ENCODE peak calls at places on chromosomes 5 and 9, in four cellular contexts. T is stimulated activated effector memory CD8-positive, alpha-beta T cell treated with anti-CD3 and anti-CD28 coated beads, Interleukin-12 subunit alpha, Interleukin-12 subunit beta, amount 100 ng/mL, for 72 hours; V is stimulated activated CD4-positive, alpha-beta T cell treated with anti-CD3 and anti-CD28 coated beads, Interleukin-15, amount 100 ng/mL, for 24 hours; Y is HT1080. J is an unnamed sample.

GRCh38 chr5:61245486-61245885 is 83.2 kb upstream of the SMIM15 start:
- DNase-seq in T (no peak), V (no peak), Y (no peak), J (no peak)

GRCh38 chr5:151699071-151699901 is 12.6 kb upstream of the SPARC start:
- DNase-seq in T (no peak), V (no peak), Y (peak; percentile 99), J (no peak)

GRCh38 chr5:119269061-119269579 is 86.7 kb upstream of the TNFAIP8 start:
- DNase-seq in T (peak; percentile 74), V (peak; percentile 52), Y (peak; percentile 33), J (no peak)

GRCh38 chr9:109251080-109251775 is 69.6 kb downstream of the EPB41L4B start:
- DNase-seq in T (no peak), V (no peak), Y (peak; percentile 86), J (no peak)

GRCh38 chr5:17620627-17621026 is 10.4 kb downstream of the TAF11L12 start:
- DNase-seq in T (no peak), V (no peak), Y (no peak), J (no peak)

GRCh38 chr5:41410737-41411136 is 99.7 kb downstream of the PLCXD3 start:
- DNase-seq in T (no peak), V (no peak), Y (no peak), J (no peak)

GRCh38 chr9:88344013-88344412 is 44.2 kb upstream of the SPIN1 start:
- DNase-seq in T (no peak), V (peak; percentile 11), Y (no peak), J (no peak)

GRCh38 chr5:154575869-154576806 is 98.1 kb upstream of the HAND1 start:
- DNase-seq in T (no peak), V (no peak), Y (no peak), J (no peak)

GRCh38 chr9:99824378-99825157 is 2.9 kb downstream of the NR4A3 start:
- DNase-seq in T (peak; percentile 85), V (peak; percentile 78), Y (no peak), J (peak; percentile 15)

GRCh38 chr9:128339761-128340690 is at the start of gene SLC27A4:
- DNase-seq in T (peak; percentile 90), V (peak; percentile 87), Y (peak; percentile 95), J (peak; percentile 79)

GRCh38 chr9:93072383-93072795 is 13.9 kb downstream of the SUSD3 start:
- DNase-seq in T (no peak), V (no peak), Y (no peak), J (no peak)

GRCh38 chr5:28984642-28985041 is 1946.3 kb upstream of the CDH9 start:
- DNase-seq in T (no peak), V (no peak), Y (no peak), J (no peak)

GRCh38 chr5:128665747-128666355 is 127.8 kb upstream of the FBN2 start:
- DNase-seq in T (no peak), V (no peak), Y (peak; percentile 42), J (no peak)

GRCh38 chr5:137142371-137143243 is 356.5 kb downstream of the SPOCK1 start:
- DNase-seq in T (no peak), V (no peak), Y (peak; percentile 79), J (no peak)

GRCh38 chr5:10474521-10475075 is 32.9 kb downstream of the ROPN1L start:
- DNase-seq in T (no peak), V (no peak), Y (no peak), J (no peak)

GRCh38 chr9:134629586-134630392 is 11.8 kb upstream of the COL5A1 start:
- DNase-seq in T (no peak), V (no peak), Y (no peak), J (no peak)

GRCh38 chr9:130741831-130742449 is 48.4 kb downstream of the EXOSC2 start:
- DNase-seq in T (no peak), V (peak; percentile 6), Y (peak; percentile 81), J (no peak)

GRCh38 chr9:131499254-131499653 is 3.5 kb upstream of the POMT1 start:
- DNase-seq in T (no peak), V (no peak), Y (no peak), J (no peak)

GRCh38 chr5:179408646-179409045 is 63.4 kb upstream of the ADAMTS2 start:
- DNase-seq in T (no peak), V (no peak), Y (no peak), J (no peak)

GRCh38 chr5:111223790-111224560 is at the start of gene CAMK4:
- DNase-seq in T (peak; percentile 83), V (peak; percentile 78), Y (peak; percentile 89), J (peak; percentile 76)

GRCh38 chr5:43396762-43397304 is 15.4 kb downstream of the CCL28 start:
- DNase-seq in T (peak; percentile 77), V (peak; percentile 75), Y (no peak), J (peak; percentile 32)

J was measured in activated CD4-positive, CD25-positive, alpha-beta regulatory T cell.